ENCODE peak calls at places on chromosomes 11 and 22, in eight cellular contexts. N, B, A, F, K, C, J and P are unnamed samples.

GRCh38 chr11:128757235-128757711 is 63.4 kb downstream of the FLI1 start:
- DNase-seq in N (peak), B (peak), A (no peak), F (peak), K (no peak), C (peak), J (no peak), P (no peak)

GRCh38 chr11:12278766-12279671 is 98.4 kb upstream of the PARVA start:
- DNase-seq in N (peak), B (peak), A (no peak), F (no peak), K (no peak), C (no peak), J (no peak), P (no peak)

GRCh38 chr11:1507381-1508140 is 21.0 kb upstream of the MOB2 start:
- DNase-seq in N (no peak), B (no peak), A (no peak), F (peak), K (no peak), C (no peak), J (no peak), P (no peak)

GRCh38 chr11:104529213-104529612 is 365.3 kb upstream of the PDGFD start:
- DNase-seq in N (no peak), B (no peak), A (no peak), F (no peak), K (no peak), C (no peak), J (no peak), P (no peak)

GRCh38 chr22:37362618-37363017 is 64.7 kb downstream of the ELFN2 start:
- DNase-seq in N (no peak), B (no peak), A (no peak), F (no peak), K (no peak), C (peak), J (no peak), P (no peak)

GRCh38 chr11:102216433-102217163 is 100.7 kb upstream of the BIRC3 start:
- DNase-seq in N (no peak), B (no peak), A (no peak), F (no peak), K (no peak), C (no peak), J (no peak), P (no peak)

GRCh38 chr11:84817998-84818397 is 809.1 kb downstream of the DLG2 start:
- DNase-seq in N (peak), B (no peak), A (peak), F (no peak), K (no peak), C (peak), J (no peak), P (no peak)

GRCh38 chr11:8707541-8708270 is 25.1 kb downstream of the RPL27A start:
- DNase-seq in N (no peak), B (peak), A (no peak), F (no peak), K (peak), C (no peak), J (no peak), P (no peak)

GRCh38 chr11:131884461-131885073 is 514.2 kb downstream of the NTM start:
- DNase-seq in N (no peak), B (no peak), A (no peak), F (no peak), K (no peak), C (no peak), J (no peak), P (no peak)

GRCh38 chr11:11857769-11858168 is 16.0 kb downstream of the USP47 start:
- DNase-seq in N (no peak), B (no peak), A (no peak), F (no peak), K (no peak), C (no peak), J (no peak), P (no peak)

GRCh38 chr11:112229746-112230433 is 3.7 kb downstream of the PTS start:
- DNase-seq in N (no peak), B (no peak), A (peak), F (no peak), K (no peak), C (peak), J (no peak), P (peak)

GRCh38 chr11:43578346-43579170 is 102.0 kb upstream of the HSD17B12 start:
- DNase-seq in N (peak), B (no peak), A (no peak), F (no peak), K (no peak), C (peak), J (no peak), P (no peak)

GRCh38 chr11:64842851-64843841 is 1.3 kb downstream of the CDC42BPG start:
- DNase-seq in N (peak), B (peak), A (no peak), F (no peak), K (peak), C (no peak), J (no peak), P (no peak)
- TF ChIP-seq CTCF in N (no peak), B (no peak), A (no peak), F (no peak), K (no peak), C (no peak), J (no peak), P (no peak)

DNA sequence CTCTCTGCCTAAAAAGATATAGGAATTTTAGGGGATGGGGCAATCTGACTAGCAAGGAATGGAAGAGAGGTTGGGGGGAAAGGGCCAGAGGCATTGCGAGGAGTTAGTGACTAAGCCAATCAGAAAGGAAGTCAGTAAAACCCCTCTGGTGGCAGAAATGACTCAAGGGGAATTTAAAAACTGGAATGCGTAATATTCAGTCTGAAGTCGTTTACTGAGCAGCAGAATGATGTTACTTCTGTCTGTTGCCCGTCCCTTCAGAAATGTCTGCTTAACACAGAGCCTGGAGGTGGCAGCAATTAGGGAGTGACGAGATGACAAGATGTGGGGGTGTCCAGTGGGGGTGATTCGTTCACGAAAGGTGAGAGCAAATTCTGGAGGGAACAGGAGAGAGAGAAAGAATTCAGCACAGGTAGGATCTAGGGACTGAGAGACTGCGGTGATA is 107.7 kb upstream of the CLMP start:
- DNase-seq in N (peak), B (no peak), A (peak), F (no peak), K (no peak), C (peak), J (no peak), P (no peak)
- H3K4me3 ChIP-seq in N (no peak), B (no peak), A (no peak), F (no peak), K (no peak), C (no peak), J (no peak), P (no peak)

DNA sequence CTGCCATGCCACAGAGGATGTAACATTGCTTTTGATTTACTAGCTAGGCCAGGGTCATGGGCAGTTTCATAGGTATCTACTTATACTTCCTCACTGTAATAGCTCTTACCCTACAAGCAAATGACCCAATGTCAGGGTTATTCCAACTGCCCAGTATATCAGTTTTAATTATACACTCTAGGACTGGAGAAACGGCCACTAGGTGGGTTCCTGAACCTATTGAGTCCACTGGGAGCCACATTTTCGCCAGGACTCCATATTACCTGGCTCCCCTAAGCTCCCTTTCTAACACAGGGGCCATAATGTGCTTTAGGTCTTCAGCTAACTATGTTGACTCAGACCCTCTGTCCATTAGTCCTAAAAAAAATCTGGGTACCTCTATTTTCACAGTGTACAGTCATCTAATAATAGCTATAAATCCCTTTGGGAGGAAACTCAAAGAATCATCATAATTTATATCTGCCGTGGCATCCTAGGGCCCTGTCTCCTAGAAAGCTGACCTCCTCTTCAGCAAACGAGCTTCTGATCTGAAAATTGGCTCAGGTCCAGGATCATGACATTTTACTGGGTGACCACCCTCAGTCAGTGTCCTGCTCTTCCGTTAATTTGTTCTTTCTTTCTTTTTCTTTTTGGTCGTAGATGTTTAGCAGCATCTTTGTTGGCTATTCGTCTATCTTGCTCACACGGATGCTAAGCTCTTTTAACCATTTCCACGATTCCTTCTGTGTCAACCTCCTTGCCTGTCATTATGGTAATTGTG is 244.3 kb downstream of the FAM76B start:
- DNase-seq in N (no peak), B (no peak), A (no peak), F (no peak), K (no peak), C (no peak), J (no peak), P (no peak)
- TF ChIP-seq CTCF in N (no peak), B (no peak), A (no peak), F (no peak), K (no peak), C (no peak), J (no peak), P (no peak)

DNA sequence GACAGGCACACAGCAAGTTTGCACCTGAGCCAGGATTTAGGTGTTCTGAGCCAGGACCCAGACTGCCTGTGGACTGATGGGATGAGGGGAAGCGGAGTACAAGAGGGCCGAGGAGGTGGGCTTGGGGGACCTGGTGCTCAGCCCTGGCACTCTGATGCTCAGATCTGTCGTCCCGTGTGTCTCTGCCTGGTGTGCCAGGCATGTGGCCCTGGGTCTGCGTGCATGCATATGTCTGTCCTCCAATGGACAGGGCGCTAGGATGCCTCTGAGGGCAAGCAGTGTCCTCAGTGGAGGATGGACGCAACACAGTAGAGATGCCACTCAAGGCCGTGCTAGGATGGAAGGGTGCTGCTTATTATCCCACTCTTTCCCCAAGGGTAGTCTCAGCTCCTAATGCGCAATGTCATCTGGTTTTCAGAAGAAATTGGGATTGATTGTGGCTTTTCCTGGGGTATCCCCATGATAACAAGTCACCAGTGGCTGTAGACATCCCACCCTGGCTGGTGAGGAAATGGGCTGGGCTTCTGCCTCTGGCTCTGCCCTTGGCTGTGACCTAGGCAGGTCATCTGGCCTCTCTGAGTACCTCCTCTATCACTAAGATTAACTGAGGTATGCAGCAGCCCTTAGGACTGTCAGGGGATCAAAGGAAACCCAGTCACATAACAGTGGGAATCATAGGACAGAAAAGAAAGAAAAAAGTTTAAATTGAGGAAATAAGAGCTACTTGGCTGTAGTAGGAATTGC is 35.7 kb upstream of the SUSD2 start:
- DNase-seq in N (no peak), B (no peak), A (no peak), F (no peak), K (no peak), C (no peak), J (no peak), P (no peak)
- H3K4me3 ChIP-seq in N (no peak), B (no peak), A (no peak), F (no peak), K (no peak), C (no peak), J (peak), P (peak)